ENCODE peak calls at places on chromosomes 16 and 17, in five cellular contexts. One of them, this sample, is unnamed. For H3K4me1, the result is how much of the 10 kb centered on the place peaks cover.

GRCh38 chr17:79948918-79949645 is 86.6 kb downstream of the TBC1D16 start:
- DNase-seq in hepatocyte: no peak
- DNase-seq in A549: no peak
- DNase-seq in GM23248: no peak
- DNase-seq in endothelial cell of umbilical vein: no peak
- DNase-seq in this sample: no peak

GRCh38 chr16:55711959-55712876 is 56.4 kb downstream of the SLC6A2 start:
- DNase-seq in endothelial cell of umbilical vein: peak
- DNase-seq in GM23248: peak
- DNase-seq in A549: peak
- DNase-seq in hepatocyte: peak
- DNase-seq in this sample: no peak

GRCh38 chr17:47275245-47275984 is 21.8 kb downstream of the ITGB3 start:
- DNase-seq in endothelial cell of umbilical vein: no peak
- DNase-seq in A549: no peak
- DNase-seq in hepatocyte: peak
- DNase-seq in GM23248: peak
- DNase-seq in this sample: peak

GRCh38 chr17:2312736-2313135 is 9.0 kb downstream of the SRR start:
- DNase-seq in A549: no peak
- DNase-seq in endothelial cell of umbilical vein: peak
- DNase-seq in GM23248: no peak
- DNase-seq in hepatocyte: no peak
- DNase-seq in this sample: no peak

GRCh38 chr16:66408181-66409048 is 18.7 kb upstream of the BEAN1 start:
- DNase-seq in hepatocyte: peak
- DNase-seq in GM23248: peak
- DNase-seq in A549: peak
- DNase-seq in endothelial cell of umbilical vein: peak
- DNase-seq in this sample: peak

GRCh38 chr17:16989230-16989952 is 17.5 kb upstream of the TNFRSF13B start:
- DNase-seq in endothelial cell of umbilical vein: no peak
- DNase-seq in GM23248: no peak
- DNase-seq in A549: no peak
- DNase-seq in hepatocyte: no peak
- DNase-seq in this sample: no peak

GRCh38 chr16:12532871-12533610 is 270.6 kb downstream of the CPPED1 start:
- DNase-seq in hepatocyte: no peak
- DNase-seq in A549: no peak
- DNase-seq in endothelial cell of umbilical vein: no peak
- DNase-seq in GM23248: no peak
- DNase-seq in this sample: no peak

GRCh38 chr17:81354944-81355327 is 40.3 kb upstream of the BAHCC1 start:
- DNase-seq in GM23248: no peak
- DNase-seq in A549: no peak
- DNase-seq in endothelial cell of umbilical vein: no peak
- DNase-seq in hepatocyte: peak
- DNase-seq in this sample: no peak

GRCh38 chr16:10964891-10965326 is 20.5 kb downstream of the CLEC16A start:
- DNase-seq in A549: no peak
- DNase-seq in hepatocyte: no peak
- DNase-seq in endothelial cell of umbilical vein: no peak
- DNase-seq in GM23248: no peak
- DNase-seq in this sample: no peak

GRCh38 chr16:57750796-57751538 is 15.4 kb downstream of the KATNB1 start:
- DNase-seq in endothelial cell of umbilical vein: no peak
- DNase-seq in A549: no peak
- DNase-seq in hepatocyte: no peak
- DNase-seq in GM23248: no peak
- DNase-seq in this sample: no peak

GRCh38 chr17:13638855-13639458 is 37.2 kb upstream of the HS3ST3A1 start:
- DNase-seq in A549: no peak
- DNase-seq in endothelial cell of umbilical vein: no peak
- DNase-seq in GM23248: peak
- DNase-seq in hepatocyte: no peak
- DNase-seq in this sample: no peak

GRCh38 chr17:28948342-28948741 is 3.0 kb downstream of the PHF12 start:
- DNase-seq in GM23248: no peak
- DNase-seq in hepatocyte: no peak
- DNase-seq in A549: no peak
- DNase-seq in endothelial cell of umbilical vein: peak
- DNase-seq in this sample: no peak

GRCh38 chr16:74711938-74712337 is 11.3 kb upstream of the MLKL start:
- DNase-seq in endothelial cell of umbilical vein: no peak
- DNase-seq in A549: no peak
- DNase-seq in GM23248: no peak
- DNase-seq in hepatocyte: no peak
- DNase-seq in this sample: no peak

GRCh38 chr16:2516391-2517240 is 2.9 kb downstream of the ATP6V0C start:
- DNase-seq in A549: no peak
- DNase-seq in endothelial cell of umbilical vein: peak
- DNase-seq in GM23248: peak
- DNase-seq in hepatocyte: no peak
- DNase-seq in this sample: no peak

GRCh38 chr16:2512920-2513404 is 790 bp upstream of the ATP6V0C start:
- DNase-seq in endothelial cell of umbilical vein: no peak
- DNase-seq in A549: no peak
- DNase-seq in hepatocyte: no peak
- DNase-seq in GM23248: no peak
- DNase-seq in this sample: no peak

GRCh38 chr16:2513405-2514332 is at the start of gene ATP6V0C:
- DNase-seq in GM23248: peak
- DNase-seq in hepatocyte: peak
- DNase-seq in A549: peak
- DNase-seq in endothelial cell of umbilical vein: peak
- DNase-seq in this sample: no peak

GRCh38 chr16:2514333-2515179 is 804 bp downstream of the ATP6V0C start:
- DNase-seq in GM23248: peak
- DNase-seq in hepatocyte: peak
- DNase-seq in endothelial cell of umbilical vein: no peak
- DNase-seq in A549: no peak
- DNase-seq in this sample: no peak

GRCh38 chr16:2515180-2515803 is 1.5 kb downstream of the ATP6V0C start:
- DNase-seq in GM23248: peak
- DNase-seq in endothelial cell of umbilical vein: no peak
- DNase-seq in A549: no peak
- DNase-seq in hepatocyte: no peak
- DNase-seq in this sample: no peak
- H3K4me3 ChIP-seq in GM23248: peak
- H3K4me3 ChIP-seq in endothelial cell of umbilical vein: peak
- H3K4me3 ChIP-seq in A549: peak
- H3K4me3 ChIP-seq in hepatocyte: peak
- H3K4me3 ChIP-seq in this sample: peak

GRCh38 chr16:325375-326155 is 27.0 kb downstream of the AXIN1 start:
- DNase-seq in endothelial cell of umbilical vein: no peak
- DNase-seq in hepatocyte: no peak
- DNase-seq in A549: no peak
- DNase-seq in GM23248: no peak
- DNase-seq in this sample: no peak
- H3K4me1 ChIP-seq in endothelial cell of umbilical vein: under half
- H3K4me1 ChIP-seq in hepatocyte: under half
- H3K4me1 ChIP-seq in A549: under half
- H3K4me1 ChIP-seq in GM23248: under half
- H3K4me1 ChIP-seq in this sample: under half

DNA sequence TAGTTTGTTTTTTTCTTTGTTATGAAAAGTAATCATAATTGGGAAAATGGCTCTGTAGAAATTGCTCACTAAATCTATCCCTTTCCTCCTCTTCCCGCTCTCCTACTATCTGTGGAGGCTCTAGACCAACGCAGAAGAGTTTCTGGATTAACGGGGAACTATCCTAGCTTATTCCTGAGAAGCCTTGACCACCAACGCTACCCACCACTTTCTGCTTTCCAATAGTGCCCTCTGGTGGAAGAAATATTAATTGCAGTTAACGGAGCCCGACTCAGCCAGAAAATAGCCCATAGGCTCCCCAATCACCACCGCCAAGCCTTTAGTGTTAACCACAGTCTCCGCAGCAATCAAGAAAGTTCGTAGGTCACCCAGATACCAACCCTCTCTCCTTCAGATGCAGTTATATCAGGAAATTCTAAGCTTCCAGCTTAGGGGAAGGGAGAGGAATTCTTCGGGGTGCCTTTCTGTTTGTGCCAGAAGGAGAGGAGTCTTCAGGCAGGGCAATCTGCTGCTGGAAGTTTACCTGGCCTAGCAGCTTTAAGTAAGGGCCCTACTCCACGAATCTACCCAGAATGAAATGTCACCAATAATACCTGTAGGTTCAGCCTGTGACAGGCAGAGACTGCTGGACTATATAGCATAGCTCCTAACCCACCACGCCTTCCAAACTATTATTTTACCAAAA is 23.0 kb upstream of the NSRP1 start:
- DNase-seq in hepatocyte: peak
- DNase-seq in A549: peak
- DNase-seq in GM23248: peak
- DNase-seq in endothelial cell of umbilical vein: peak
- DNase-seq in this sample: no peak
- H3K4me2 ChIP-seq in hepatocyte: no peak
- H3K4me2 ChIP-seq in A549: peak
- H3K4me2 ChIP-seq in GM23248: peak
- H3K4me2 ChIP-seq in endothelial cell of umbilical vein: no peak
- H3K4me2 ChIP-seq in this sample: peak

GRCh38 chr17:50213026-50214015 is 11.9 kb upstream of the COL1A1 start:
- DNase-seq in hepatocyte: peak
- DNase-seq in endothelial cell of umbilical vein: no peak
- DNase-seq in GM23248: peak
- DNase-seq in A549: no peak
- DNase-seq in this sample: no peak
- H3K4me3 ChIP-seq in hepatocyte: no peak
- H3K4me3 ChIP-seq in endothelial cell of umbilical vein: no peak
- H3K4me3 ChIP-seq in GM23248: no peak
- H3K4me3 ChIP-seq in A549: no peak
- H3K4me3 ChIP-seq in this sample: no peak

GRCh38 chr16:20916289-20916688 is 15.7 kb downstream of the LYRM1 start:
- DNase-seq in A549: no peak
- DNase-seq in hepatocyte: no peak
- DNase-seq in GM23248: no peak
- DNase-seq in endothelial cell of umbilical vein: no peak
- DNase-seq in this sample: no peak
- H3K4me1 ChIP-seq in A549: under half
- H3K4me1 ChIP-seq in hepatocyte: under half
- H3K4me1 ChIP-seq in GM23248: under half
- H3K4me1 ChIP-seq in endothelial cell of umbilical vein: under half
- H3K4me1 ChIP-seq in this sample: under half

GRCh38 chr17:77566151-77566550 is 392.4 kb upstream of the TNRC6C start:
- DNase-seq in hepatocyte: no peak
- DNase-seq in endothelial cell of umbilical vein: no peak
- DNase-seq in GM23248: no peak
- DNase-seq in A549: no peak
- DNase-seq in this sample: no peak
- H3K4me2 ChIP-seq in hepatocyte: no peak
- H3K4me2 ChIP-seq in endothelial cell of umbilical vein: no peak
- H3K4me2 ChIP-seq in GM23248: no peak
- H3K4me2 ChIP-seq in A549: no peak
- H3K4me2 ChIP-seq in this sample: no peak

GRCh38 chr17:1009411-1010085 is 12.6 kb downstream of the TIMM22 start:
- DNase-seq in GM23248: no peak
- DNase-seq in endothelial cell of umbilical vein: no peak
- DNase-seq in A549: no peak
- DNase-seq in hepatocyte: no peak
- DNase-seq in this sample: no peak
- H3K4me3 ChIP-seq in GM23248: no peak
- H3K4me3 ChIP-seq in endothelial cell of umbilical vein: no peak
- H3K4me3 ChIP-seq in A549: no peak
- H3K4me3 ChIP-seq in hepatocyte: no peak
- H3K4me3 ChIP-seq in this sample: no peak